ENCODE peak calls at places on chromosomes 6 and 20, in six cellular contexts. One of them, this sample, is unnamed.

GRCh38 chr20:40323411-40323810 is 365.6 kb downstream of the MAFB start:
- DNase-seq in K562: no peak
- DNase-seq in cardiac muscle cell: no peak
- DNase-seq in uterus: no peak
- DNase-seq in keratinocyte: no peak
- DNase-seq in AG09309: no peak
- DNase-seq in this sample: no peak

GRCh38 chr6:34531580-34532201 is 24.4 kb downstream of the SPDEF start:
- DNase-seq in K562: peak
- DNase-seq in cardiac muscle cell: peak
- DNase-seq in uterus: peak
- DNase-seq in keratinocyte: no peak
- DNase-seq in AG09309: peak
- DNase-seq in this sample: peak

GRCh38 chr20:63434599-63435378 is 37.7 kb downstream of the KCNQ2 start:
- DNase-seq in K562: peak
- DNase-seq in cardiac muscle cell: peak
- DNase-seq in uterus: peak
- DNase-seq in keratinocyte: no peak
- DNase-seq in AG09309: no peak
- DNase-seq in this sample: peak

GRCh38 chr20:10078403-10078802 is 43.6 kb downstream of the ANKEF1 start:
- DNase-seq in K562: no peak
- DNase-seq in cardiac muscle cell: no peak
- DNase-seq in uterus: no peak
- DNase-seq in keratinocyte: no peak
- DNase-seq in AG09309: no peak
- DNase-seq in this sample: no peak

GRCh38 chr6:30883476-30883742 is 910 bp upstream of the DDR1 start:
- DNase-seq in K562: no peak
- DNase-seq in cardiac muscle cell: no peak
- DNase-seq in uterus: no peak
- DNase-seq in keratinocyte: no peak
- DNase-seq in AG09309: no peak
- DNase-seq in this sample: no peak

GRCh38 chr6:11942185-11942864 is 69.8 kb upstream of the HIVEP1 start:
- DNase-seq in K562: no peak
- DNase-seq in cardiac muscle cell: no peak
- DNase-seq in uterus: no peak
- DNase-seq in keratinocyte: no peak
- DNase-seq in AG09309: no peak
- DNase-seq in this sample: no peak

GRCh38 chr6:30681696-30682180 is 4.7 kb downstream of the PPP1R18 start:
- DNase-seq in K562: no peak
- DNase-seq in cardiac muscle cell: no peak
- DNase-seq in uterus: no peak
- DNase-seq in keratinocyte: no peak
- DNase-seq in AG09309: no peak
- DNase-seq in this sample: no peak

GRCh38 chr6:167148997-167149396 is 8.8 kb downstream of the GPR31 start:
- DNase-seq in K562: no peak
- DNase-seq in cardiac muscle cell: no peak
- DNase-seq in uterus: no peak
- DNase-seq in keratinocyte: no peak
- DNase-seq in AG09309: no peak
- DNase-seq in this sample: no peak

GRCh38 chr6:106974999-106975698 is 620 bp upstream of the CD24 start:
- DNase-seq in K562: peak
- DNase-seq in cardiac muscle cell: peak
- DNase-seq in uterus: no peak
- DNase-seq in keratinocyte: no peak
- DNase-seq in AG09309: no peak
- DNase-seq in this sample: peak

GRCh38 chr20:62938105-62938888 is at the start of gene GID8:
- DNase-seq in K562: no peak
- DNase-seq in cardiac muscle cell: peak
- DNase-seq in uterus: no peak
- DNase-seq in keratinocyte: no peak
- DNase-seq in AG09309: no peak
- DNase-seq in this sample: no peak

GRCh38 chr20:62710886-62711702 is 2.5 kb downstream of the NTSR1 start:
- DNase-seq in K562: peak
- DNase-seq in cardiac muscle cell: no peak
- DNase-seq in uterus: no peak
- DNase-seq in keratinocyte: no peak
- DNase-seq in AG09309: no peak
- DNase-seq in this sample: no peak

GRCh38 chr6:23537828-23538227 is 588.2 kb upstream of the NRSN1 start:
- DNase-seq in K562: no peak
- DNase-seq in cardiac muscle cell: no peak
- DNase-seq in uterus: no peak
- DNase-seq in keratinocyte: no peak
- DNase-seq in AG09309: no peak
- DNase-seq in this sample: no peak

GRCh38 chr6:19691465-19692167 is 145.6 kb upstream of the ID4 start:
- DNase-seq in K562: no peak
- DNase-seq in cardiac muscle cell: peak
- DNase-seq in uterus: no peak
- DNase-seq in keratinocyte: no peak
- DNase-seq in AG09309: no peak
- DNase-seq in this sample: peak

GRCh38 chr20:1357921-1358671 is 29.2 kb upstream of the SDCBP2 start:
- DNase-seq in K562: no peak
- DNase-seq in cardiac muscle cell: peak
- DNase-seq in uterus: no peak
- DNase-seq in keratinocyte: no peak
- DNase-seq in AG09309: no peak
- DNase-seq in this sample: no peak

GRCh38 chr6:34274129-34274528 is 25.3 kb upstream of the SMIM29 start:
- DNase-seq in K562: peak
- DNase-seq in cardiac muscle cell: no peak
- DNase-seq in uterus: no peak
- DNase-seq in keratinocyte: no peak
- DNase-seq in AG09309: no peak
- DNase-seq in this sample: no peak

GRCh38 chr6:76984572-76984971 is 478.7 kb downstream of the HTR1B start:
- DNase-seq in K562: no peak
- DNase-seq in cardiac muscle cell: no peak
- DNase-seq in uterus: no peak
- DNase-seq in keratinocyte: no peak
- DNase-seq in AG09309: no peak
- DNase-seq in this sample: peak

DNA sequence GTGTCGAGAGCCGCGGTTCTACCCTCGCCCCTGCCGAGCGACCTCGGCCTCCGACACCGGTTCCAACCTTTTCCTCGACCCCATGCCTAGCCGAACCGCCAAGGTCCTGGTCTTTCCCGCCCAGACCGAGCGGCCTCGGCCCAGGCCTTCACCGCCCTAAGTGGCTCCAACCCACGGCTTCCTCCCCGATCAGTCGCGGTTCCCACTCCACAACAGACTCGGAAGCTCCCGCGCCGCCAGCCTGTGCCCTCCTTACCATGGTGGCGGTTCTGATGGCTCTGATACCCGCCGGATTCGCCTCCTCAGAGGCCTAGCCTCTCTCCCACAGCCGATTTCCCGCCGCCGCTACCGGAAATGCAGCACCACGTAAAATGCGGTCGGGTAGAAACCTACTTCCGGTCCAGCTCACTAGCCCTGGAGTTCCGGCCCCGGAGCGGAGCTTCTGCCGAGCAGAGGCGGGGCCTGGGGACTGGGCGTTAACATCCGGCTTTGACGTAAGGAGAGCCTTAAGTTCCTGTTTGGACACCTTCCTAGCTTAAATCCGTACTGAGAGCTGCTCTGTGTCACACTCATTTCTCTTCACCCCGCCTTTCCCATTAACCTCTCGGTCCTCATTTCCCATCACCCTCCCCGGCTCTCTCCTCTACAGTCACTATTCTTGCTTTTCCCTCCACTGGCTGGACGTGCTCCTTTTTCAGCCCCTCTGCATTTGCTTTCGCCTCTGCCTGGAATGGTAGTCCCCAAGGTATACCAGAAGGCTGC is at the start of gene SNRPB:
- DNase-seq in K562: peak
- DNase-seq in cardiac muscle cell: peak
- DNase-seq in uterus: peak
- DNase-seq in keratinocyte: peak
- DNase-seq in AG09309: peak
- DNase-seq in this sample: peak
- TF ChIP-seq CTCF in K562: no peak
- TF ChIP-seq CTCF in cardiac muscle cell: no peak
- TF ChIP-seq CTCF in uterus: no peak
- TF ChIP-seq CTCF in keratinocyte: no peak
- TF ChIP-seq CTCF in AG09309: no peak
- TF ChIP-seq CTCF in this sample: no peak

DNA sequence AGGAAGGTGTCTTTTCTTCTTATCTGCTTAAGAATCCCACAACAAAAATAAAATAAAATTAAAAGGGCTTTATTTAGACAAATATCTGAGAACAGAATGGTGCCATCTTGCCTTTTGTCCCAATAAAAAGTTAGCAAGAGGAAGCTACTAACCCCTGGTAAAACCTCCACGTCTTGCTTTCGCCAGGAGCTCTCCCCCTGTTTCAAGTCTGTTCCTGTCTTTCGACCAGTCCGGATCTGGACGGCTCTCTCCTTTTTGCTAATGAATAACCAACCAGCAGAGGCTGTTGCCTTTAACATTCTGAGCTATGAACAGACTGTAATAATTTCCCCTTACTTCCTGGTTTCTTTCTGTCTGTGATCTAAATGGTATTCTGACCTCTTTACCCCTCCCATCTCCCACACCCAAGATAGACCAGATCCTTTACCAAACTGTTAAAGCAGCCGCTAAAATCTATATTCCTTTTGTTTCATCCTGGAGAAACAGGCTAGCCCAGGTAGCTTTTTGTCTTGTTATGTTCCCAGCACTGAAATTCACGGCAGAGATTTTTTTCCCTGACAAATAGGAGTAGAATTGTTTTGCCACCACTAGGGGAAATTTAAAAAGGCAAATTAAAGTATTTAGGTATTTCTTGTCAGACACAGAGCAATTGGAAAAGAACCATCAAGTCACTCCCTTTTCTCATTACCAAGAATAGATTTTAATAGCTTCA is at the start of gene FRK:
- DNase-seq in K562: no peak
- DNase-seq in cardiac muscle cell: peak
- DNase-seq in uterus: no peak
- DNase-seq in keratinocyte: no peak
- DNase-seq in AG09309: no peak
- DNase-seq in this sample: peak
- H3K4me3 ChIP-seq in K562: no peak
- H3K4me3 ChIP-seq in cardiac muscle cell: no peak
- H3K4me3 ChIP-seq in uterus: peak
- H3K4me3 ChIP-seq in keratinocyte: peak
- H3K4me3 ChIP-seq in AG09309: peak
- H3K4me3 ChIP-seq in this sample: peak

DNA sequence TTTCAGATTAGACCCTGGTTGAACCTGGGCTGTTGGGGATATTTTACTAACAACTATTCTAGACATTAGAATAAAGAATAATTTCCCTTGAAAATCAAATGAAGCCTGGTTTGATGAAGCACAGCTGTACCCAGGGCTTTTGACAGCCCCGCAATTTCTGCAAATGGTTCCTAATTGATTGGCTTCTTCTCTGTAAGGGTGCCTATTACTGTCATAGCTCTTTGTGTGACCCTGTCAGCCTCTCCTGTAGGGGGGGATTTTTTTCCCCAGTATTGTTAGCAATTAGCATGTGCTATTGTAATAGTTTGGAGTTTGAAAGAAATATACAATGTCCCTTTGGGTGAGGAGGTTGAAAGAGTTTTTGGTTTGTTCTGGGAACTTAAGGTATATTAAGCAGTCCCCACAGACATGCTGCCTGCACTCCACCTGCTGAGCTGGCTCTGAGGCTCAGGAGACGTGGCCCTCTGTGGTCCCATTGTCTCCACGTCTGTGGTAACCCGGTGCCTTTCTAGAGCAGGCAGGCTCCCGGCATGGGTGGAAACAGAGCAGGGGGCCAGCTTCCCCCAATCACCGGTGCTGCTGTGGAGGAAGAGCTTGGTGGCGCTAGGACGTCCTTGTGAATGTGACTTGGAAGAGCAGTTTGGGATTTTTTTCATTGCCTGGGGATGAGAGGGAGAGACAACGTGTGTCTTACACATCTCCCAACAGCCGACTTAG is 47.3 kb upstream of the CLDN20 start:
- DNase-seq in K562: no peak
- DNase-seq in cardiac muscle cell: no peak
- DNase-seq in uterus: no peak
- DNase-seq in keratinocyte: no peak
- DNase-seq in AG09309: no peak
- DNase-seq in this sample: no peak
- TF ChIP-seq CTCF in K562: no peak
- TF ChIP-seq CTCF in cardiac muscle cell: no peak
- TF ChIP-seq CTCF in uterus: no peak
- TF ChIP-seq CTCF in keratinocyte: no peak
- TF ChIP-seq CTCF in AG09309: no peak
- TF ChIP-seq CTCF in this sample: no peak

GRCh38 chr6:28646650-28647049 is 121.0 kb downstream of the GPX5 start:
- DNase-seq in K562: no peak
- DNase-seq in cardiac muscle cell: no peak
- DNase-seq in uterus: no peak
- DNase-seq in keratinocyte: no peak
- DNase-seq in AG09309: no peak
- DNase-seq in this sample: no peak

GRCh38 chr6:28648878-28649375 is 123.2 kb downstream of the GPX5 start:
- DNase-seq in K562: no peak
- DNase-seq in cardiac muscle cell: no peak
- DNase-seq in uterus: no peak
- DNase-seq in keratinocyte: no peak
- DNase-seq in AG09309: no peak
- DNase-seq in this sample: no peak

GRCh38 chr6:28638915-28639314 is 113.2 kb downstream of the GPX5 start:
- DNase-seq in K562: no peak
- DNase-seq in cardiac muscle cell: no peak
- DNase-seq in uterus: no peak
- DNase-seq in keratinocyte: no peak
- DNase-seq in AG09309: no peak
- DNase-seq in this sample: no peak

GRCh38 chr6:28648035-28648877 is 122.6 kb downstream of the GPX5 start:
- DNase-seq in K562: peak
- DNase-seq in cardiac muscle cell: peak
- DNase-seq in uterus: peak
- DNase-seq in keratinocyte: peak
- DNase-seq in AG09309: peak
- DNase-seq in this sample: peak

DNA sequence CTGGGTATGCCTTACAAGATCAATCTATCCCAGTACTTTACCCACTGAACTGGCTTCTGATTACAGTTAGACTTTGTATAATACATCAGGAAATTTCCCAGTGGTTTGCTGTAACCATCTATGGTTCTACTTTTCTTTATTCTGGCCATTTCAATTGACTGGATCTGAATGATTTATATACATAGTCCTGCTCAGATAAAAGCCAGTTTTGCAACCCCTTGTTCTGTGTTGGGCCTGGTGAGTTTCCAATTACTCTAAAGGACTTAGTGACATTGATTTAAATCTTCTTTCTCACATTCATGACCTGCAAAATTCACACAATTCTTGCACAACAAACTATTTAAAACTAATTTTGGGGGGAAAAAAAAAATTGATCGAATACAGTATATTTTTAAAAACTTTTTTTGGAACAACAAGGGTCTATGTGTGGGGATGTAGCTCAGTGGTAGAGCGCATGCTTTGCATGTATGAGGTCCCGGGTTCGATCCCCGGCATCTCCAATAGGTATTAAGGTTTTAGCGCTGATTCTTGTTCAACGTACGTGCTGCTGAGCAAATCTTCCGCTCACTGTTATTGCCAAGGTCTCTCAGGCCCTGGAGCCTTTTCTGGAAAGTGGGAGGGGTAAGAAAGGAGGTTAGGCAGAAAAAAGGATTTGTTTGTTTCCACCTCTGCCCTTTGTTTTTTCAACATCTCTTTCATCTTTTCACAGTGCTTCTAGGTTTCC is 117.5 kb downstream of the GPX5 start:
- DNase-seq in K562: peak
- DNase-seq in cardiac muscle cell: peak
- DNase-seq in uterus: no peak
- DNase-seq in keratinocyte: peak
- DNase-seq in AG09309: no peak
- DNase-seq in this sample: peak
- H3K4me3 ChIP-seq in K562: no peak
- H3K4me3 ChIP-seq in cardiac muscle cell: no peak
- H3K4me3 ChIP-seq in uterus: no peak
- H3K4me3 ChIP-seq in keratinocyte: no peak
- H3K4me3 ChIP-seq in AG09309: no peak
- H3K4me3 ChIP-seq in this sample: no peak